ENCODE peak calls at places on chromosomes 5 and 9, in nine cellular contexts. Y is astrocyte; I is kidney epithelial cell; S is Peyer's patch; T is CD8-positive, alpha-beta T cell; G is endodermal cell; Z is adrenal gland; Q is kidney; F is breast epithelium. U is an unnamed sample.

GRCh38 chr9:105103776-105104175 is 140.7 kb upstream of the SLC44A1 start:
- DNase-seq in Y (peak), I (no peak), S (no peak), T (no peak), G (no peak), Z (no peak), Q (no peak), F (no peak), U (no peak)

GRCh38 chr9:97934321-97935115 is 3.5 kb downstream of the HEMGN start:
- DNase-seq in Y (no peak), I (no peak), S (no peak), T (no peak), G (peak), Z (no peak), Q (no peak), F (no peak), U (no peak)

GRCh38 chr5:55450050-55450765 is 84.6 kb downstream of the PLPP1 start:
- DNase-seq in Y (peak), I (no peak), S (no peak), T (no peak), G (no peak), Z (no peak), Q (no peak), F (no peak), U (peak)

GRCh38 chr5:141039517-141039916 is 11.7 kb upstream of the PCDHB1 start:
- DNase-seq in Y (no peak), I (no peak), S (no peak), T (no peak), G (no peak), Z (no peak), Q (no peak), F (no peak), U (no peak)

GRCh38 chr9:82206490-82206889 is 217.9 kb downstream of the SPATA31D1 start:
- DNase-seq in Y (no peak), I (no peak), S (no peak), T (no peak), G (no peak), Z (no peak), Q (no peak), F (no peak), U (no peak)

GRCh38 chr9:127290666-127291065 is 26.1 kb downstream of the GARNL3 start:
- DNase-seq in Y (no peak), I (no peak), S (no peak), T (no peak), G (no peak), Z (no peak), Q (no peak), F (no peak), U (no peak)

GRCh38 chr5:91332267-91333044 is 50.7 kb downstream of the ARRDC3 start:
- DNase-seq in Y (peak), I (peak), S (no peak), T (no peak), G (peak), Z (no peak), Q (no peak), F (no peak), U (peak)

GRCh38 chr5:98349251-98349989 is 424.0 kb upstream of the RGMB start:
- DNase-seq in Y (peak), I (peak), S (no peak), T (no peak), G (peak), Z (no peak), Q (no peak), F (no peak), U (peak)

GRCh38 chr5:32654427-32654826 is 56.7 kb upstream of the NPR3 start:
- DNase-seq in Y (no peak), I (no peak), S (no peak), T (no peak), G (no peak), Z (no peak), Q (no peak), F (no peak), U (no peak)

GRCh38 chr9:1938675-1939170 is 76.4 kb upstream of the SMARCA2 start:
- DNase-seq in Y (no peak), I (no peak), S (no peak), T (no peak), G (no peak), Z (no peak), Q (no peak), F (no peak), U (no peak)

GRCh38 chr5:1666221-1666620 is 133.4 kb downstream of the MRPL36 start:
- DNase-seq in Y (no peak), I (no peak), S (no peak), T (no peak), G (no peak), Z (peak), Q (peak), F (no peak), U (no peak)

GRCh38 chr9:79120533-79121315 is 451.0 kb upstream of the TLE4 start:
- DNase-seq in Y (peak), I (no peak), S (no peak), T (no peak), G (no peak), Z (peak), Q (no peak), F (no peak), U (peak)

GRCh38 chr9:91426123-91426745 is 2.6 kb upstream of the NFIL3 start:
- DNase-seq in Y (no peak), I (no peak), S (no peak), T (no peak), G (no peak), Z (no peak), Q (no peak), F (no peak), U (peak)

GRCh38 chr9:135783540-135784245 is 81.7 kb downstream of the KCNT1 start:
- DNase-seq in Y (no peak), I (no peak), S (no peak), T (peak), G (peak), Z (no peak), Q (no peak), F (no peak), U (no peak)
- TF ChIP-seq CTCF in Y (no peak), I (no peak), S (no peak), T (no peak), G (no peak), Z (no peak), Q (no peak), F (no peak), U (no peak)

DNA sequence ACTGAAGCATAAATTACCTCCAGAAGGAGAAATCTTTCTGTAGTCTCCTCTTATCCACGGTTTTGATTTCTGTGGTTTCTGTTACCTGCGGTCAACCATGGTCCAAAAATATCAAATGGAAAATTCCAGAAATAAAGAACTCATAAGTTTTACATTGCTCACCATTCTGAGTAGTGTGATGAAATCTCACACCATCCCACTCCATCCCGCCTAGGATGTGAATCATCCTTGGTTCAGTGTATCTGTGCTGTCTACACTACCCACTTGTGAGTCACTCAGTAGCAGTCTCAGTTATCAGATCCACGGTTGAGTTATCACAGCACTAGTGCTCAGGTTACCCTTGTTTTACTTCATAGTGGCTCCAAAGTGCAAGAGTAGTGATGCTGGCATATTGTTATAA is 371.2 kb downstream of the NFIB start:
- DNase-seq in Y (peak), I (peak), S (no peak), T (no peak), G (no peak), Z (no peak), Q (no peak), F (no peak), U (peak)
- H3K4me3 ChIP-seq in Y (no peak), I (no peak), S (no peak), T (no peak), G (no peak), Z (no peak), Q (no peak), F (no peak), U (no peak)

GRCh38 chr9:133869674-133870419 is 122.3 kb downstream of the VAV2 start:
- DNase-seq in Y (peak), I (no peak), S (no peak), T (no peak), G (no peak), Z (no peak), Q (no peak), F (no peak), U (peak)
- TF ChIP-seq CTCF in Y (no peak), I (no peak), S (no peak), T (no peak), G (peak), Z (peak), Q (no peak), F (no peak), U (no peak)

GRCh38 chr5:103033696-103034095 is 86.2 kb downstream of the GIN1 start:
- DNase-seq in Y (no peak), I (no peak), S (no peak), T (no peak), G (no peak), Z (no peak), Q (peak), F (no peak), U (no peak)
- H3K4me3 ChIP-seq in Y (no peak), I (no peak), S (no peak), T (no peak), G (no peak), Z (no peak), Q (no peak), F (no peak), U (no peak)

GRCh38 chr5:73450672-73451217 is 2.2 kb upstream of the FOXD1 start:
- DNase-seq in Y (no peak), I (no peak), S (no peak), T (no peak), G (peak), Z (no peak), Q (no peak), F (no peak), U (no peak)

GRCh38 chr5:73448451-73449136 is at the start of gene FOXD1:
- DNase-seq in Y (peak), I (peak), S (peak), T (no peak), G (peak), Z (peak), Q (peak), F (no peak), U (peak)

GRCh38 chr5:73450041-73450598 is 1.5 kb upstream of the FOXD1 start:
- DNase-seq in Y (no peak), I (no peak), S (no peak), T (no peak), G (no peak), Z (no peak), Q (no peak), F (no peak), U (no peak)

GRCh38 chr5:73452215-73452614 is 3.6 kb upstream of the FOXD1 start:
- DNase-seq in Y (no peak), I (no peak), S (no peak), T (no peak), G (no peak), Z (no peak), Q (no peak), F (no peak), U (no peak)

DNA sequence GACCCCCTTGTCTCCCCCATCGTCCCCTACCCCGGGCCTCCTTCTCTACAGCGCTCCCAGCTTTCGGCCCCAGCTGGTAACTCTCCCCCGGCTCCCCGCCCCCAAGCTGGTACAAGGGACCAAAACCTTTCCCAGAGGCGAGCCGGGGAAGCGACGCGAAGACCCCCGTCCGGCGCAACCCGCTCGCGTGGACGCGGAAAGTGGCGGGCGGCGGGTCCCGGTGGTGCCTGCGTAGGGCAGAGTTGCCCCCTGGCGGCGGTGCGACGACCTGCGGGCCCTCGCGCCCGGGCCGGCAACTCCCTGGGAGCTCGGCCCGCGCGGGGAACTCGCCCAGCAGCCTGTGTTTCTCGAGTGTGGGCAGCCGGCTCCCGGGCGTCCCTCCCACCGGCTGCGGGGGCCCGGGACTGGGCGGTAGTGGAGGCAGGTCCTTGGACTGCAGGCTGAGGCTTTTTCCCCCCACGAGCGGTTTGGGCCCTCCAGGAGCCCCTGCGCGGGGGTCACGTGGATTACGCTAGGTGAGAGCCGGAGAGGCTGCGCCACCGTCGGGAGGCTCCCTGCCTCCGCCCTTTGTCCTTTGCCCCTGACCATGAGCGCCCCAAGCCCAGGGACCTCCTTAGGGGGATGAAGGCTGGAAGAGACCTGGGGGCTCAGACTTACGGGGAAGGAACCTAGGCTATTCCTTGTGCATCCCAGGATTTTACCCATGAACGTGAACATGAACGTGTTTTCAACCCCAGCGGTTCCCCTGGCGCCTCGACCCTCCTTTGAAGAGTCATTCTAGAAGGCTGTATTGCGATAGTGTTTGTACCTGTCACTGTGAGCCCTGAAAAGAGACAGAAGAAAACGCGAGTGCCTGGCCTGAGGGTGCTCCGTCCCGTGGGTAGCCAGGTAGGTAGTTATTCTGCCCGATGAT is 2.9 kb upstream of the FOXD1 start:
- DNase-seq in Y (no peak), I (no peak), S (peak), T (peak), G (peak), Z (peak), Q (peak), F (peak), U (peak)
- TF ChIP-seq CTCF in Y (peak), I (peak), S (peak), T (peak), G (peak), Z (peak), Q (peak), F (peak), U (peak)

GRCh38 chr5:128201065-128201926 is 117.7 kb downstream of the SLC12A2 start:
- DNase-seq in Y (peak), I (no peak), S (peak), T (peak), G (peak), Z (peak), Q (peak), F (peak), U (peak)
- H3K4me3 ChIP-seq in Y (no peak), I (no peak), S (no peak), T (no peak), G (peak), Z (no peak), Q (no peak), F (peak), U (peak)

GRCh38 chr5:10525124-10525495 is 38.8 kb upstream of the ANKRD33B start:
- DNase-seq in Y (no peak), I (no peak), S (no peak), T (no peak), G (no peak), Z (no peak), Q (no peak), F (no peak), U (no peak)

GRCh38 chr5:10527281-10527950 is 36.5 kb upstream of the ANKRD33B start:
- DNase-seq in Y (peak), I (no peak), S (no peak), T (no peak), G (no peak), Z (no peak), Q (no peak), F (no peak), U (peak)

GRCh38 chr5:10522224-10522611 is 41.7 kb upstream of the ANKRD33B start:
- DNase-seq in Y (no peak), I (no peak), S (no peak), T (no peak), G (no peak), Z (no peak), Q (no peak), F (no peak), U (no peak)

GRCh38 chr5:10521466-10522223 is 42.2 kb upstream of the ANKRD33B start:
- DNase-seq in Y (no peak), I (no peak), S (no peak), T (no peak), G (peak), Z (no peak), Q (peak), F (no peak), U (no peak)

GRCh38 chr5:10524376-10525123 is 39.3 kb upstream of the ANKRD33B start:
- DNase-seq in Y (peak), I (no peak), S (no peak), T (no peak), G (no peak), Z (no peak), Q (no peak), F (no peak), U (peak)
- TF ChIP-seq CTCF in Y (no peak), I (no peak), S (no peak), T (no peak), G (no peak), Z (no peak), Q (no peak), F (no peak), U (peak)

GRCh38 chr9:20664501-20664900 is 19.6 kb upstream of the FOCAD start:
- DNase-seq in Y (no peak), I (no peak), S (no peak), T (no peak), G (no peak), Z (no peak), Q (no peak), F (no peak), U (no peak)

GRCh38 chr9:20659474-20659962 is 24.5 kb upstream of the FOCAD start:
- DNase-seq in Y (no peak), I (no peak), S (no peak), T (no peak), G (no peak), Z (no peak), Q (no peak), F (no peak), U (no peak)

GRCh38 chr9:20662156-20662555 is 21.9 kb upstream of the FOCAD start:
- DNase-seq in Y (no peak), I (no peak), S (no peak), T (no peak), G (peak), Z (no peak), Q (no peak), F (no peak), U (no peak)

GRCh38 chr9:20663133-20663532 is 20.9 kb upstream of the FOCAD start:
- DNase-seq in Y (no peak), I (no peak), S (no peak), T (no peak), G (no peak), Z (no peak), Q (no peak), F (no peak), U (no peak)

DNA sequence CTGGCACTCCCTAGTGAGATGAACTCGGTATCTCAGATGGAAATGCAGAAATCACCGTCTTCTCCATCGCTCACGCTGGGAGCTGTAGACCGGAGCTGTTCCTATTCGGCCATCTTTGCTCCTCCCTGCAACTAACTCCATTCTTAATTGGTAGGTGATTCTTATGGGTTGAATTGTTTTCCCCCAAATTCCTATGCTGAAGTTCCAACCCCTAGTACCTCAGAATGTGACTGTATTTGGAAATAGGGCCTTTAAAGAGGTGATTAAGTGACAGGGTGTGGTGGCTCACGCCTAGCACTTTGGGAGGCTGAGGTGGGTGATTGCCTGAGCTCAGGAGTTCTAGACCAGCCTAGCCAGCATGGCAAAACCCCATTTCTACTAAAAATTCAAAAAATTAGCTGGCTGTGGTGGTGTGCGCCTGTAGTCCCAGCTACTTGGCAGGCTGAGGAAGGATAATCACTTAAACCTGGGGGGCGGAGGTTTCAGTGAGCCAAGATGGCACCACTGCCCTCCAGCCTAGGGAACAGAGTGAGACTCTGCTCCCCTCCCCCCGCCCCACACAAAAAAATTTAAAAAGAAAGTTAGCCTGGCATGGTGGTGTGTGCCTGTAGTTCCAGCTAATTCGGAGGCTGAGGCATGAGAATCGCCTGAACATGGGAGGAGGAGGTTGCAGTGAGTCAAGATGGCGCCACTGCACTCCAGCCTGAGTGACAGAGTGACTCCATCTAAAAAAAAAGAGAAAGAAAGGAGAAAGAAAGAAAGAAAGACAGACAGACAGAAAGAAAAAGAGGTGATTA is 25.2 kb upstream of the FOCAD start:
- DNase-seq in Y (peak), I (no peak), S (no peak), T (no peak), G (peak), Z (no peak), Q (no peak), F (no peak), U (no peak)
- H3K4me3 ChIP-seq in Y (peak), I (peak), S (peak), T (peak), G (peak), Z (no peak), Q (peak), F (peak), U (peak)

GRCh38 chr9:34328983-34329832 is at the start of the genes KIF24 and NUDT2:
- DNase-seq in Y (peak), I (peak), S (peak), T (peak), G (peak), Z (peak), Q (peak), F (peak), U (peak)
- TF ChIP-seq CTCF in Y (no peak), I (no peak), S (no peak), T (no peak), G (no peak), Z (no peak), Q (no peak), F (no peak), U (no peak)

U was measured in fibroblast of the aortic adventitia.